ENCODE peak calls at places on chromosomes 11 and 22, in five cellular contexts. R is left lung, S is IMR-90, H is GM23248, L is heart right ventricle. C is an unnamed sample.

GRCh38 chr11:67278135-67278938 is 10.8 kb upstream of the ANKRD13D start:
- DNase-seq in R (peak; percentile 79), S (no peak), H (no peak), L (peak; percentile 17), C (no peak)

GRCh38 chr22:30640839-30641430 is 5.4 kb downstream of the SLC35E4 start:
- DNase-seq in R (no peak), S (no peak), H (no peak), L (no peak), C (no peak)

GRCh38 chr11:76371170-76371569 is 9.8 kb downstream of the THAP12 start:
- DNase-seq in R (no peak), S (peak; percentile 94), H (peak; percentile 91), L (no peak), C (no peak)

GRCh38 chr11:13776134-13776815 is 107.8 kb downstream of the FAR1 start:
- DNase-seq in R (no peak), S (no peak), H (peak; percentile 3), L (no peak), C (no peak)

GRCh38 chr11:65215441-65216076 is 33.8 kb downstream of the CAPN1 start:
- DNase-seq in R (peak; percentile 43), S (no peak), H (peak; percentile 37), L (no peak), C (no peak)

GRCh38 chr11:66727883-66728759 is 895 bp downstream of the SPTBN2 start:
- DNase-seq in R (peak; percentile 72), S (no peak), H (peak; percentile 26), L (no peak), C (no peak)

GRCh38 chr22:49699928-49700498 is 127.7 kb downstream of the BRD1 start:
- DNase-seq in R (no peak), S (no peak), H (no peak), L (no peak), C (no peak)

GRCh38 chr11:125154380-125155099 is 10.0 kb upstream of the PKNOX2 start:
- DNase-seq in R (no peak), S (no peak), H (no peak), L (no peak), C (no peak)

GRCh38 chr11:13445588-13445987 is 17.4 kb downstream of the BTBD10 start:
- DNase-seq in R (no peak), S (no peak), H (no peak), L (no peak), C (no peak)

GRCh38 chr11:107561688-107562087 is 3.8 kb downstream of the ALKBH8 start:
- DNase-seq in R (no peak), S (peak; percentile 34), H (peak; percentile 95), L (no peak), C (no peak)

GRCh38 chr22:44025171-44026065 is 1.3 kb downstream of the PARVB start:
- DNase-seq in R (peak; percentile 67), S (no peak), H (peak; percentile 16), L (peak; percentile 44), C (no peak)

GRCh38 chr11:67483901-67484665 is 1.3 kb downstream of the AIP start:
- DNase-seq in R (peak; percentile 79), S (no peak), H (no peak), L (no peak), C (no peak)

GRCh38 chr22:47012589-47013365 is 250.3 kb downstream of the TBC1D22A start:
- DNase-seq in R (peak; percentile 65), S (peak; percentile 77), H (peak; percentile 8), L (no peak), C (no peak)

GRCh38 chr22:40748388-40748970 is 69.2 kb downstream of the MCHR1 start:
- DNase-seq in R (no peak), S (no peak), H (no peak), L (no peak), C (no peak)

GRCh38 chr11:78646564-78647185 is 72.0 kb upstream of the NARS2 start:
- DNase-seq in R (no peak), S (peak; percentile 49), H (peak; percentile 37), L (no peak), C (no peak)

GRCh38 chr11:88378422-88379066 is 41.0 kb upstream of the CTSC start:
- DNase-seq in R (no peak), S (no peak), H (peak; percentile 3), L (no peak), C (no peak)

GRCh38 chr11:126655807-126656128 is 300.3 kb downstream of the ST3GAL4 start:
- DNase-seq in R (no peak), S (peak; percentile 41), H (peak; percentile 60), L (no peak), C (no peak)

GRCh38 chr11:35709386-35709785 is 46.8 kb downstream of the TRIM44 start:
- DNase-seq in R (no peak), S (no peak), H (no peak), L (no peak), C (no peak)

GRCh38 chr22:43425976-43426785 is 14.4 kb downstream of the MPPED1 start:
- DNase-seq in R (no peak), S (no peak), H (no peak), L (no peak), C (no peak)

GRCh38 chr22:24156146-24156914 is 25.0 kb upstream of the SUSD2 start:
- DNase-seq in R (peak; percentile 89), S (peak; percentile 52), H (peak; percentile 91), L (no peak), C (peak; percentile 69)

GRCh38 chr22:17910561-17911311 is 113.6 kb downstream of the MICAL3 start:
- DNase-seq in R (peak; percentile 63), S (peak; percentile 91), H (peak; percentile 97), L (peak; percentile 69), C (peak; percentile 90)

GRCh38 chr22:39454385-39454871 is 2.4 kb upstream of the MGAT3 start:
- DNase-seq in R (no peak), S (no peak), H (no peak), L (no peak), C (no peak)

GRCh38 chr11:95585752-95586077 is 203.9 kb downstream of the FAM76B start:
- DNase-seq in R (no peak), S (no peak), H (peak; percentile 44), L (no peak), C (no peak)

GRCh38 chr11:27722117-27722844 is 22.0 kb upstream of the BDNF start:
- DNase-seq in R (peak; percentile 61), S (peak; percentile 68), H (peak; percentile 71), L (no peak), C (no peak)

GRCh38 chr11:114953039-114953438 is 274.7 kb downstream of the NXPE2 start:
- DNase-seq in R (no peak), S (no peak), H (no peak), L (no peak), C (no peak)

GRCh38 chr22:36587289-36588154 is 58.6 kb upstream of the EIF3D start:
- DNase-seq in R (no peak), S (peak; percentile 67), H (peak; percentile 88), L (no peak), C (peak; percentile 54)

DNA sequence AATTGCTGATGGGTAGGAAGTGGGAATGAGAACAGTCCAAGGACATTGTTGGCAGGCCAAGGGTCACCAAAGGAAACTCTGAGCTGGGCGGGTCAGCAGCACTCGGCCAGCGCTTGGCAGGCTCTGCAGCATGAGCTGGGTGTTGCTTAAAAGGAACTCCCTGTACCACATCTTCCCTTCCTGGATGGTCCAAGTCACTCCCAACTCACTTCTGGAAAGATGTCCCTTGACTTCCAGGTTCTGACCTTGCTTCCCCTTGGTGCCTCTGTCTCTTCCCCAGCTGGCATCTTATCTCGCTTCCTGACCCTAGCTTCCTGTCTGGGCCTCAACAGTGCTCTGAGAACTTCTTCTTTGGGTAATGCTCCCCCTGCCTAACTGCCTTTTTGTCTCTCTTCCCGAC is 24.8 kb upstream of the SWAP70 start:
- DNase-seq in R (no peak), S (no peak), H (no peak), L (peak; percentile 60), C (no peak)
- H3K27ac ChIP-seq in R (peak overlapping the region; percentile 80), S (no peak overlapping the region), H (no peak overlapping the region), L (peak overlapping the region; percentile 83), C (no peak overlapping the region)

GRCh38 chr22:19149962-19150361 is at the start of gene GSC2:
- DNase-seq in R (peak; percentile 50), S (no peak), H (no peak), L (no peak), C (no peak)

GRCh38 chr22:19146215-19146968 is 1.9 kb upstream of the ESS2 start:
- DNase-seq in R (no peak), S (no peak), H (no peak), L (no peak), C (no peak)

GRCh38 chr22:19147193-19147780 is 2.8 kb downstream of the GSC2 start:
- DNase-seq in R (no peak), S (no peak), H (no peak), L (no peak), C (no peak)

GRCh38 chr22:19149047-19149883 is 827 bp downstream of the GSC2 start:
- DNase-seq in R (peak; percentile 80), S (no peak), H (peak; percentile 31), L (no peak), C (peak; percentile 26)

DNA sequence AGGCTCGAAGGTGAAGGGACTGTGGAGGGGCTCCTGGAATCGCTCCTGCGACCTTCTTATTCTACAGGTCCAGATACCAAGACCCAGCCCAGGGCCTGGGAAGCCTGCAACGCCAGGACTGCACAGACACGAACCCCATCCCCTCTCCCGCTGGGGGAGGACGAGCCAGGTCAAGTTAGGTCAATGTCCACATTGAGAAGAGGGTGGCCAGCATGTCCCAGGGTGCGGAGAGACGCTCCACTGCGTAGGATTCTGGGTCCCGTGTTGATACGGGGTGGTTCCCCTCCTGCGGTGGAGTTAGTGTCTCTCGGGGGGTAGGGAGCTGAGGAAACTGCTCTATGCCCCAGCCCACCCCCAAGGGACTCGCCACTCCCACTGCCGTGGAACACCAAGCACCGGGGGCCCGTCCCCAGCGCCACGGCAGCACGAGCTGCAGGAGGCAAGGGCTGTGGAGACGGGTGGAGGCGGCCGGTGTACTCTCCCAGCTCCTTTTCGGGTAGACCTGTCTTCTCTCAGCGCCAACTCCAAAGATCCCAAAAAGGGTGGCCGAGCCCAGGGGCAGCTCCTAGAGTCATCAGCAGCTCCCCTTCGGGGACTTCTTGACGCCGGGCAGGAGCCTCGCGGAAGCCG is 1.6 kb downstream of the GSC2 start:
- DNase-seq in R (peak; percentile 80), S (no peak), H (no peak), L (no peak), C (no peak)
- H3K27me3 ChIP-seq in R (peaks cover 66% of the 10 kb centered on the region), S (peaks cover 52% of the 10 kb centered on the region), H (peaks cover 43% of the 10 kb centered on the region), L (peaks cover 57% of the 10 kb centered on the region), C (peaks cover 40% of the 10 kb centered on the region)

DNA sequence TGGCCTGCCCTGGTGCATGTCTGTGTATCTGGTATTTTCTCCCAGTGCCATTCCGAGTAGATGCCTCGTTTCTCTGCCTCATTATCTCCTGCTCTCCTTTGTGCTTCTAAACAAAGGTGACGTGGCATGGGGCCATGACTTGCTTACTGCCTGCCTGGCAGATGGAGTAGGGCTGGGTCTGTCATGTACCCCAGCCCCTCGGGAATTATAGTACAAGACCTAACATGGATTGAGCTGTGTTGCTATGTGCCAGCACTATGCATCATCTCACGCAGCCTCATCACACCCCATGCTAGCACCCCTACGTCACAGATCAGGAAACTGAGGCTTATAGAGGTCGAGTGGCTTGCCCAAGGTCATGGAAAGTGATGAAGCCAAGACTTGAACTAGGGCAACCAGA is 88.1 kb downstream of the GALNT18 start:
- DNase-seq in R (no peak), S (no peak), H (no peak), L (no peak), C (no peak)
- H3K4me3 ChIP-seq in R (no peak overlapping the region), S (no peak overlapping the region), H (no peak overlapping the region), L (no peak overlapping the region), C (no peak overlapping the region)

GRCh38 chr22:34070051-34070450 is 149.8 kb upstream of the LARGE1 start:
- DNase-seq in R (no peak), S (no peak), H (no peak), L (no peak), C (no peak)

GRCh38 chr22:34072585-34072984 is 152.3 kb upstream of the LARGE1 start:
- DNase-seq in R (no peak), S (no peak), H (no peak), L (no peak), C (no peak)

GRCh38 chr22:34068011-34068410 is 147.7 kb upstream of the LARGE1 start:
- DNase-seq in R (no peak), S (no peak), H (no peak), L (no peak), C (no peak)

GRCh38 chr22:34067031-34067430 is 146.8 kb upstream of the LARGE1 start:
- DNase-seq in R (no peak), S (no peak), H (no peak), L (no peak), C (peak; percentile 55)
- H3K27ac ChIP-seq in R (no peak overlapping the region), S (no peak overlapping the region), H (no peak overlapping the region), L (no peak overlapping the region), C (peak overlapping the region; percentile 19)